ENCODE peak calls at places on chromosomes 12 and 14, in eight cellular contexts. N, Y, L, C, R, V, O and T are unnamed samples.

GRCh38 chr12:12686925-12687324 is 9.1 kb downstream of the GPR19 start:
- DNase-seq in C (no peak), L (peak), R (no peak), Y (peak), N (no peak), O (no peak), V (no peak), T (no peak)

GRCh38 chr14:99616832-99617488 is 13.0 kb upstream of the CCDC85C start:
- DNase-seq in L (no peak), C (no peak), O (no peak), Y (no peak), R (peak), N (no peak), V (no peak), T (no peak)

GRCh38 chr14:63045234-63045611 is at the start of gene KCNH5:
- DNase-seq in C (no peak), L (peak), R (peak), V (no peak), N (no peak), Y (peak), O (peak), T (no peak)

GRCh38 chr14:74980398-74980745 is 22.3 kb upstream of the EIF2B2 start:
- DNase-seq in C (peak), N (no peak), R (no peak), O (no peak), V (no peak), Y (peak), L (no peak), T (no peak)

GRCh38 chr12:88723219-88723618 is 142.9 kb upstream of the KITLG start:
- DNase-seq in Y (peak), C (no peak), N (no peak), V (no peak), R (no peak), O (no peak), L (peak), T (no peak)

GRCh38 chr14:72621387-72622065 is 272.4 kb downstream of the DPF3 start:
- DNase-seq in R (no peak), V (no peak), N (no peak), L (no peak), Y (no peak), C (no peak), O (no peak), T (no peak)

GRCh38 chr12:122336015-122336946 is 70.0 kb upstream of the VPS33A start:
- DNase-seq in C (no peak), N (peak), R (peak), L (peak), O (no peak), V (no peak), Y (peak), T (peak)

GRCh38 chr12:121176826-121177529 is 33.0 kb upstream of the P2RX4 start:
- DNase-seq in R (no peak), Y (no peak), V (no peak), C (no peak), O (no peak), N (no peak), L (no peak), T (no peak)

GRCh38 chr14:54329082-54329695 is 67.6 kb upstream of the CDKN3 start:
- DNase-seq in Y (peak), R (peak), N (peak), C (peak), O (no peak), V (no peak), L (peak), T (peak)

GRCh38 chr12:13596714-13597113 is 384.7 kb downstream of the GRIN2B start:
- DNase-seq in C (no peak), Y (no peak), O (no peak), N (no peak), L (no peak), V (no peak), R (no peak), T (no peak)

GRCh38 chr14:56175773-56176172 is 57.6 kb downstream of the PELI2 start:
- DNase-seq in L (no peak), N (no peak), C (no peak), Y (no peak), V (no peak), R (no peak), O (no peak), T (no peak)

GRCh38 chr14:93977790-93978581 is 1.6 kb upstream of the ASB2 start:
- DNase-seq in V (no peak), Y (peak), O (peak), C (no peak), R (no peak), L (no peak), N (peak), T (no peak)

GRCh38 chr12:108299980-108300696 is 39.0 kb downstream of the CMKLR1 start:
- DNase-seq in Y (no peak), R (no peak), N (no peak), L (no peak), O (no peak), V (peak), C (no peak), T (no peak)

GRCh38 chr12:12685305-12685704 is 10.7 kb downstream of the GPR19 start:
- DNase-seq in V (no peak), C (no peak), N (no peak), O (no peak), L (no peak), R (no peak), Y (no peak), T (peak)

GRCh38 chr14:51666831-51667230 is 15.1 kb downstream of the FRMD6 start:
- DNase-seq in N (no peak), O (no peak), R (no peak), L (no peak), Y (no peak), V (no peak), C (no peak), T (no peak)

GRCh38 chr12:79634957-79635471 is 55.8 kb downstream of the PAWR start:
- DNase-seq in Y (peak), N (no peak), R (no peak), O (no peak), V (no peak), C (no peak), L (peak), T (no peak)

GRCh38 chr12:98439471-98440164 is 75.8 kb upstream of the TMPO start:
- DNase-seq in N (no peak), C (no peak), O (no peak), L (peak), V (no peak), R (no peak), Y (peak), T (no peak)

GRCh38 chr14:99592933-99593753 is 10.9 kb downstream of the CCDC85C start:
- DNase-seq in L (no peak), N (no peak), Y (no peak), O (peak), C (no peak), R (no peak), V (no peak), T (no peak)

GRCh38 chr14:105930572-105930971 is 404.2 kb downstream of the TMEM121 start:
- DNase-seq in L (no peak), R (no peak), N (no peak), O (no peak), V (peak), C (peak), Y (no peak), T (no peak)

GRCh38 chr14:81435578-81436295 is 35.6 kb upstream of the STON2 start:
- DNase-seq in Y (peak), V (peak), N (peak), O (peak), R (peak), C (peak), L (peak), T (peak)

GRCh38 chr12:127081058-127081457 is 1185.9 kb upstream of the TMEM132C start:
- DNase-seq in O (no peak), R (no peak), V (no peak), L (no peak), C (no peak), Y (no peak), N (no peak), T (no peak)

GRCh38 chr12:39627914-39628313 is 8.3 kb upstream of the ABCD2 start:
- DNase-seq in R (no peak), Y (no peak), C (no peak), O (no peak), V (no peak), N (no peak), L (no peak), T (no peak)

GRCh38 chr12:82555699-82556098 is 131.0 kb upstream of the TMTC2 start:
- DNase-seq in Y (no peak), O (no peak), V (no peak), N (no peak), L (no peak), R (no peak), C (no peak), T (no peak)

GRCh38 chr12:96258451-96258933 is 64.3 kb downstream of the ELK3 start:
- DNase-seq in L (peak), V (peak), O (peak), N (no peak), R (no peak), Y (peak), C (no peak), T (no peak)

GRCh38 chr14:23861666-23862065 is 91.9 kb upstream of the DHRS4 start:
- DNase-seq in V (no peak), Y (peak), L (no peak), O (peak), N (no peak), R (no peak), C (no peak), T (no peak)

GRCh38 chr14:69242311-69243224 is 17.4 kb upstream of the GALNT16 start:
- DNase-seq in L (peak), Y (peak), V (no peak), N (peak), O (no peak), R (peak), C (no peak), T (peak)

GRCh38 chr12:80702889-80703605 is 4.4 kb upstream of the MYF6 start:
- DNase-seq in L (peak), O (no peak), N (no peak), R (no peak), V (no peak), C (peak), Y (peak), T (no peak)

GRCh38 chr14:91159906-91160305 is 46.0 kb downstream of the DGLUCY start:
- DNase-seq in N (no peak), R (no peak), O (no peak), C (no peak), Y (peak), L (no peak), V (no peak), T (no peak)

GRCh38 chr12:113043240-113043639 is 13.3 kb upstream of the DTX1 start:
- DNase-seq in O (peak), N (no peak), Y (no peak), L (no peak), V (no peak), R (peak), C (no peak), T (no peak)

GRCh38 chr14:72476657-72477499 is 417.0 kb downstream of the DPF3 start:
- DNase-seq in L (peak), C (no peak), Y (peak), R (no peak), N (peak), O (no peak), V (no peak), T (no peak)

GRCh38 chr12:120661432-120661831 is 21.0 kb downstream of the CABP1 start:
- DNase-seq in N (no peak), R (no peak), C (no peak), L (no peak), O (no peak), Y (no peak), V (no peak), T (no peak)

GRCh38 chr14:53190938-53191337 is 37.8 kb upstream of the DDHD1 start:
- DNase-seq in Y (peak), N (no peak), R (no peak), V (no peak), L (peak), O (no peak), C (no peak), T (no peak)

GRCh38 chr14:36647417-36647826 is 14.2 kb upstream of the PAX9 start:
- DNase-seq in R (no peak), N (no peak), V (no peak), O (peak), C (no peak), L (no peak), Y (no peak), T (no peak)

GRCh38 chr14:35986219-35986573 is 160.1 kb downstream of the BRMS1L start:
- DNase-seq in R (no peak), N (no peak), O (no peak), V (no peak), C (no peak), L (no peak), Y (no peak), T (no peak)

GRCh38 chr14:89534896-89535615 is 118.0 kb upstream of the FOXN3 start:
- DNase-seq in N (no peak), Y (peak), V (no peak), L (peak), O (no peak), R (no peak), C (no peak), T (no peak)

GRCh38 chr14:69535230-69535848 is 39.3 kb downstream of the CCDC177 start:
- DNase-seq in V (no peak), L (peak), R (peak), Y (peak), C (peak), N (peak), O (no peak), T (peak)

GRCh38 chr14:36496346-36496745 is 23.7 kb downstream of the NKX2-1 start:
- DNase-seq in V (no peak), C (no peak), O (no peak), L (no peak), Y (no peak), R (no peak), N (no peak), T (no peak)

DNA sequence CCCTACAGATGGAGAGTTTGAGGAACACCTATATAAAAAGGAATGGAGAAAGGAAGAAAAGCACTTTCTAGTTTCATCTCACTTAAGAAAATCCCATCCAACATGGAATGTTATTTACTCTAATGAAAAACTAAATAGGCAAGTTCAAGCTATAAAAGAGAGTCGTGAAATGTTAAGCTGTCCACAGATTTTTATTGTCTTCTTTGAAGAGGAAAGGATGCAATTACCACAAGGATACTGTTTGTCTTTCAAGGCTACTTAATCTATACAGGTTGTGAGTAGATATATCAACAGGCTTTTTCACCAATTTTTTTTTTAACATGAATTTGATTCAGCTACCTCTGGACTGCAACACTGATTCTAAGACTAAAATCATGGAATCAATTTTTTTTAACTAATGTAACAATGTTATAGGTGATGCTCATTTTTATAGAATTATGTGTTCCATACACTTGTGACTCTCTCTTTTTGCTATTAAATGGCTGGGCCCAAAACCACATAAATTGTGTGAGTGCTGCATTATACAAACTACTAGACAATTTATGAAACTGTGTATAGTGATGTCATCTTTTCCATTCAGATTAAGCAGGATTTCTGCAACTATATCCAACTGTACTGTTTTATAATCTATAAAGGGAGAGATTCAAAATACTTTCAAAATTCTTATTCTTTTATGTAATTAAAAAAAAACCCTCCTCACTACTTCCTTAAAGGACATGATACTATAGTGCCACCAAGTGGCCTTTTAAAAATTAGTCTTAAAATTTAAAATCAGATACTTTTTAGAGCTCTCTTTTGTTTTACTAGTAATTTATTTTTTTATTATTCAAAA is 26.7 kb upstream of the BMAL2 start:
- DNase-seq in L (peak), V (no peak), O (no peak), N (no peak), Y (peak), C (no peak), R (no peak), T (no peak)
- TF ChIP-seq CTCF in L (no peak), V (peak), O (no peak), N (peak), Y (peak), C (peak), R (no peak), T (peak)

DNA sequence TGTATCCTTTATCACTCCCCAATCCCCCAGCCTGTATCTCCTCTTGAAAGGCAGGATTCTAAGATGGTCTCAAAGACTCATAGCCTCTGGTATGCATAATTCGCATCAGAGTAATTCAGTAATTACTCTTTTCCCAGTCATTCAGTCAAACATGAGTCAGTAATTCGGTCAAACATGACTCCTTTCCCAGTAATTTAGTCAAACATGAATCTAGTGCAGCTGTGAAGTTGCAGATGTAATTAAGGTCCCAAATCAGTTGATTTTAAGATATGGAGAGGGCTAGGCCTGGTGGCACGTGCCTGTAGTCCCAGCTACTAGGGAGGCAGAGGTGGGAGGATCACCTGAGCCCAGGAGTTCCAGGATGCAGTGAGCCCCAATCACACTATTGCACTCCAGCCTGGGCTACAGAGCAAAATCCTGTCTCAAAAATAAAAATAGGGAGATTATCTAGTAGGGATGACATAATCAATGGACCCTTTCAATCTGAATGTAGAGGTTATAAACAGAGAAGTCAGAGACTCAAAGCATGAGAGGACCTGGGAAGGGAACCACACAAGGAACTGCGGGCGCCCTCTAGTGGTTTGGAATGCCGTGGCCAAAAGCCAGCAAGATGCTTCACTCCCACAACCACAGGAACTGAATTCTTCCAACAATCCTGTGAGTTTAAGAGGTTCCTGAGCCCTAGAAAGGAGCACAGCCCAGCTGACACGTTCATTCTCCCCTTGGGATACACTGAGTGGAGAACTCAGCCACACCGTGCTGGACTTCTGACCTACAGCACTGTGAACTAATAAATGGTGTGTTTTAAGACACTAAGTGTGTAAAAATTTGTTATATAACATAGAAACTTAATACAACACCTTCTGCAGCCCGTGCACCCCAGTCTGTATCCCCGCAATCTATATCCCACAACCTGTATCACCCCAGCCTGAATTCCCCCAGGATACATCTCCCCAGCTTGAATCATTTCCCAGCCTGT is 14.3 kb upstream of the ARMH4 start:
- DNase-seq in R (peak), N (peak), C (peak), V (peak), L (peak), O (peak), Y (peak), T (peak)
- TF ChIP-seq CTCF in R (peak), N (peak), C (peak), V (peak), L (peak), O (peak), Y (peak), T (peak)

DNA sequence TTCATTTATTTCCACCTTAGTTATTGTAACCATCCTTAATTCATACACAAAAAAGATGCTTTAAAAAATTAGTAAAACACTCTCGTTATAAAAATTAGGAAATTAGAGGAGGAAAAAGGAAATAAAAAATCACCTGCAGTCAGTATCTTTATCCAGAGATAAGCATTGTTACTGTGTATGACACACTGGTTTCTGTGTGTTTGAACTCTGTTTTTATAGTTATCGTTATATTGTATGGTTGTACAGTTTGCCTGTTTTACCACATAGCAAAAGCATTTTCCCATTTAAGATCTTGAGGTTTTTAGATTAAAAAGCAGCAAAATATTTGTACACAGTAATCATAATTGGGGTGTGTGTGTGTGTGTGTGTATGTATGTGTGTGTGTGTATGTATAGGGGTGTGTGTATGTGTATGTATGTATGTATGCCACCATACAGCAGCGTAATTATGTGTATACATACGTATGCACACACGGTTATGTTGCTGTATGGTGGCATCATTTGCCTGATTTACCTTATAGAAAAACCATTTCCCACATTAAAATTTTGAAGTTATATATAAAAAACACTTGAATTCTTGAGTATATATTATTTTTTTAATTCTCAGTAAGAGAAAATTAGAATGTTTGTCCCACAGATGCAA is 19.8 kb downstream of the WNK1 start:
- DNase-seq in R (no peak), N (no peak), O (no peak), L (no peak), V (no peak), Y (no peak), C (no peak), T (no peak)
- TF ChIP-seq CTCF in R (no peak), N (no peak), O (no peak), L (no peak), V (no peak), Y (no peak), C (no peak), T (no peak)

GRCh38 chr12:15830538-15830937 is 41.4 kb upstream of the EPS8 start:
- DNase-seq in Y (peak), R (no peak), N (no peak), O (no peak), L (peak), C (no peak), V (no peak), T (no peak)
- TF ChIP-seq CTCF in Y (no peak), R (no peak), N (no peak), O (no peak), L (no peak), C (no peak), V (no peak), T (no peak)

GRCh38 chr12:22684526-22685118 is 59.7 kb downstream of the ETNK1 start:
- DNase-seq in L (peak), C (no peak), O (no peak), Y (peak), N (no peak), V (no peak), R (no peak), T (no peak)
- TF ChIP-seq CTCF in L (peak), C (peak), O (no peak), Y (peak), N (peak), V (peak), R (peak), T (peak)

GRCh38 chr12:6925543-6926279 is 2.0 kb upstream of the ATN1 start:
- DNase-seq in N (peak), C (peak), V (peak), Y (peak), L (peak), R (no peak), O (no peak), T (no peak)
- TF ChIP-seq CTCF in N (no peak), C (peak), V (no peak), Y (no peak), L (no peak), R (no peak), O (no peak), T (no peak)

GRCh38 chr12:21451529-21451928 is 14.1 kb downstream of the PYROXD1 start:
- DNase-seq in Y (peak), O (no peak), R (no peak), L (no peak), V (no peak), N (no peak), C (no peak), T (no peak)
- TF ChIP-seq CTCF in Y (no peak), O (no peak), R (no peak), L (no peak), V (no peak), N (no peak), C (no peak), T (peak)

GRCh38 chr12:52407918-52408317 is 1.8 kb upstream of the KRT82 start:
- DNase-seq in N (no peak), L (no peak), Y (no peak), O (no peak), V (no peak), R (no peak), C (no peak), T (no peak)
- TF ChIP-seq CTCF in N (no peak), L (no peak), Y (no peak), O (no peak), V (no peak), R (no peak), C (no peak), T (no peak)